ENCODE peak calls at places on chromosome 19, in eight cellular contexts. B, H, T, N, S, Z, A and V are unnamed samples. For H3K36me3 and H3K27me3, the result is how much of the 10 kb centered on the place peaks cover.

GRCh38 chr19:10018219-10018618 is 4.9 kb downstream of the RDH8 start:
- DNase-seq in B (no peak), H (no peak), T (no peak), N (peak), S (no peak), Z (no peak), A (no peak), V (no peak)

GRCh38 chr19:3142938-3143337 is 7.1 kb downstream of the GNA15 start:
- DNase-seq in B (peak), H (no peak), T (no peak), N (no peak), S (no peak), Z (no peak), A (no peak), V (no peak)

GRCh38 chr19:52660981-52661380 is 22.8 kb upstream of the ZNF83 start:
- DNase-seq in B (no peak), H (no peak), T (no peak), N (peak), S (no peak), Z (no peak), A (no peak), V (no peak)

GRCh38 chr19:19630062-19630414 is 2.0 kb upstream of the LPAR2 start:
- DNase-seq in B (no peak), H (no peak), T (no peak), N (no peak), S (no peak), Z (no peak), A (no peak), V (no peak)

GRCh38 chr19:55080915-55081772 is 5.5 kb downstream of the EPS8L1 start:
- DNase-seq in B (peak), H (peak), T (no peak), N (peak), S (peak), Z (peak), A (peak), V (peak)

GRCh38 chr19:18388328-18389094 is 2.6 kb downstream of the GDF15 start:
- DNase-seq in B (peak), H (peak), T (peak), N (no peak), S (peak), Z (peak), A (peak), V (peak)

GRCh38 chr19:3324405-3324856 is 42.0 kb upstream of the NFIC start:
- DNase-seq in B (no peak), H (no peak), T (no peak), N (no peak), S (peak), Z (no peak), A (no peak), V (peak)

GRCh38 chr19:10353793-10354391 is 14.5 kb upstream of the ICAM3 start:
- DNase-seq in B (peak), H (no peak), T (no peak), N (peak), S (peak), Z (no peak), A (no peak), V (peak)

GRCh38 chr19:12783226-12783848 is 7.9 kb upstream of the JUNB start:
- DNase-seq in B (no peak), H (no peak), T (no peak), N (no peak), S (peak), Z (no peak), A (peak), V (peak)

GRCh38 chr19:38400361-38400760 is 2.5 kb upstream of the FAM98C start:
- DNase-seq in B (no peak), H (no peak), T (no peak), N (no peak), S (no peak), Z (no peak), A (no peak), V (no peak)

GRCh38 chr19:54178581-54179261 is 5.8 kb upstream of the TMC4 start:
- DNase-seq in B (no peak), H (no peak), T (no peak), N (no peak), S (peak), Z (no peak), A (no peak), V (peak)

GRCh38 chr19:4390017-4390861 is 10.1 kb downstream of the SH3GL1 start:
- DNase-seq in B (peak), H (no peak), T (peak), N (peak), S (no peak), Z (no peak), A (no peak), V (peak)

GRCh38 chr19:4386038-4386782 is 14.1 kb downstream of the SH3GL1 start:
- DNase-seq in B (no peak), H (no peak), T (no peak), N (peak), S (no peak), Z (no peak), A (no peak), V (peak)

GRCh38 chr19:4389511-4390016 is 10.8 kb downstream of the SH3GL1 start:
- DNase-seq in B (no peak), H (no peak), T (peak), N (no peak), S (no peak), Z (no peak), A (no peak), V (no peak)

GRCh38 chr19:4389064-4389375 is 11.3 kb downstream of the SH3GL1 start:
- DNase-seq in B (no peak), H (no peak), T (no peak), N (no peak), S (no peak), Z (no peak), A (no peak), V (no peak)

GRCh38 chr19:4388171-4389063 is 11.9 kb downstream of the SH3GL1 start:
- DNase-seq in B (no peak), H (no peak), T (peak), N (no peak), S (no peak), Z (no peak), A (no peak), V (peak)
- H3K4me3 ChIP-seq in B (no peak), H (no peak), T (no peak), N (no peak), S (no peak), Z (no peak), A (no peak), V (no peak)

GRCh38 chr19:36524617-36525016 is 3.5 kb downstream of the ZNF260 start:
- DNase-seq in B (no peak), H (no peak), T (no peak), N (no peak), S (no peak), Z (no peak), A (no peak), V (no peak)
- H3K36me3 ChIP-seq in B (under half), H (under half), T (half or more), N (under half), S (under half), Z (under half), A (under half), V (under half)

GRCh38 chr19:42311612-42312160 is 1.4 kb upstream of the TMEM145 start:
- DNase-seq in B (no peak), H (no peak), T (no peak), N (no peak), S (no peak), Z (no peak), A (no peak), V (peak)
- H3K27me3 ChIP-seq in B (under half), H (under half), T (half or more), N (under half), S (under half), Z (under half), A (under half), V (under half)

GRCh38 chr19:7505682-7506384 is 10.1 kb upstream of the ZNF358 start:
- DNase-seq in B (no peak), H (no peak), T (no peak), N (no peak), S (no peak), Z (no peak), A (no peak), V (peak)

GRCh38 chr19:7507884-7508283 is 8.0 kb upstream of the ZNF358 start:
- DNase-seq in B (peak), H (no peak), T (peak), N (peak), S (no peak), Z (no peak), A (peak), V (peak)

GRCh38 chr19:7506385-7507328 is 9.2 kb upstream of the ZNF358 start:
- DNase-seq in B (peak), H (no peak), T (peak), N (peak), S (peak), Z (no peak), A (peak), V (peak)

GRCh38 chr19:7504684-7505083 is 11.2 kb upstream of the ZNF358 start:
- DNase-seq in B (no peak), H (no peak), T (no peak), N (no peak), S (no peak), Z (no peak), A (no peak), V (no peak)

GRCh38 chr19:7505288-7505681 is 10.6 kb upstream of the ZNF358 start:
- DNase-seq in B (no peak), H (no peak), T (no peak), N (no peak), S (no peak), Z (no peak), A (no peak), V (peak)
- H3K4me3 ChIP-seq in B (no peak), H (no peak), T (no peak), N (no peak), S (no peak), Z (no peak), A (no peak), V (peak)

DNA sequence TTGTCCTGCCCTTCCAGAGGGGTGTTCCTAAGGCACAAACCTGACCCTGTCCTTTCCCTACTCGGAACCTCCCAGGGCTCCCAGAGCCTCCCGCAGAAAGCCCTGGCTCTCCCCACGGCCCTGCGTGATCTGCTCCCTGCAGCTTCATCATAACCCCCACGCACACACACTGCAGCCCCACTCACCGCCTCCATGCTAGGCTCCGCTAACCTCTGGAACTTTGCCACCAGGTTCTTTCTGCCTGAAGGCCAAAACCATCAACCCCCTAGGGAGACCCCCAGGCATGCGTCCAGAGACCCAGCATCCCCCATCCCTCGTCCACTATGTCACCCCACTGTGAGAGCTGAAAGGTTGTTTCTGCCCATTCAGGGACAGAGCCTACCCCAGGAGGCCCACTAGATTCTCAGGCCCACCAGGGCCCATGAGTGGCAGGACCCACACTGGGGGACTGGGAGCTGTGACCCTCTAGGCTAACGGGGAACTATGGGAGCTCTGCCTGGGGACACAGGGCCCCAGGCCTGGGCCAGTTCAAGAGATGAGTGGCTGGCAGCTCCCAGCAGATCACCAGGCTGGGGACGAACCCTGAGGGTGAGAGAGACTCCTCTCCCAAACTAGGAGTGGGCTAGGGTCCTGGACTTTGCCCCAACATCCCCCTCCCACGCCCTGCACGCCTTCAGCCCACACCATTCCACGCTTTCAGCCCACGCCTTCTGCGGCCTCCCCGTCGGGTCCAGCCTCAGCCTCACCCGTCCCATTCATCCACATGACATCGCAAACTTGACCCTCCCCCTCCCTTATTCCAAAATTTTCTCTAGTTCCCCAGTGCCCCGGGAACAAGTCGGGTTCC is 33.2 kb upstream of the PNMA8B start:
- DNase-seq in B (no peak), H (peak), T (no peak), N (no peak), S (no peak), Z (no peak), A (no peak), V (no peak)
- H3K36me3 ChIP-seq in B (under half), H (under half), T (under half), N (under half), S (under half), Z (under half), A (under half), V (under half)

DNA sequence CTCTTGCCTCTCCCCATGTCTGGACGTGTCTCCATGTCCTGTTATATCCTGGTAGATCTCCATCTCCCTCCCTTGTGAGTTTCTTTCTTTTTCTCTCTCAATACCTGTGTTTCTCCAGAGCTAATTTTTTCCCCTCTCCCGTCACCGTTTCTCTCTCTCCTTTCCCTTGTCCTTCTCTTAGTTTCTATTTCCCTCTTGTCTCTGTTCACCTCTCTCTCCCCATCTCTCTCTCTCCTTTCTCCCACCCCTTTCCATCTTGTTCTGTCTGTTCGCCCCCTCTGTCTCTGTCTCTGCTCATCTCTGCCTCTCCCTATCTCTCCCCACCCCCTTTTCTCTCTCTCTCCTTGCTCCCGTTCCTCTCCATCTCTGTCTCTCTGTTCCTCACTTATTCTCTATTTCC is 13.0 kb downstream of the SLC8A2 start:
- DNase-seq in B (no peak), H (no peak), T (no peak), N (no peak), S (no peak), Z (no peak), A (no peak), V (no peak)
- H3K27me3 ChIP-seq in B (half or more), H (half or more), T (half or more), N (half or more), S (under half), Z (under half), A (under half), V (under half)